ENCODE peak calls at places on chromosomes 16 and 17, in eight cellular contexts. K is activated CD4-positive, CD25-positive, alpha-beta regulatory T cell; L is HT-29; E is upper lobe of right lung; O is ELF-1; U is KBM-7; P is heart left ventricle; T is left cardiac atrium. B is an unnamed sample.

GRCh38 chr17:56699186-56699895 is 105.8 kb downstream of the NOG start:
- DNase-seq in U (no peak), T (peak), O (peak), P (no peak), L (peak), E (peak), K (no peak), B (peak)

GRCh38 chr16:49739381-49739780 is 116.5 kb downstream of the ZNF423 start:
- DNase-seq in O (peak), T (no peak), L (peak), E (no peak), P (no peak), U (no peak), K (no peak), B (no peak)

GRCh38 chr17:80826955-80827645 is 164.5 kb upstream of the CHMP6 start:
- DNase-seq in T (peak), K (no peak), U (no peak), P (no peak), O (peak), L (peak), E (peak), B (peak)

GRCh38 chr17:21493993-21494392 is 117.8 kb downstream of the KCNJ12 start:
- DNase-seq in K (no peak), U (no peak), O (no peak), E (no peak), T (no peak), L (no peak), P (no peak), B (no peak)

GRCh38 chr17:74851612-74852236 is 8.0 kb downstream of the GRIN2C start:
- DNase-seq in P (no peak), K (no peak), E (no peak), U (no peak), L (no peak), T (no peak), O (no peak), B (no peak)

GRCh38 chr16:70270176-70270575 is 18.4 kb upstream of the EXOSC6 start:
- DNase-seq in L (no peak), O (no peak), T (no peak), P (no peak), U (no peak), K (no peak), E (no peak), B (no peak)

GRCh38 chr17:80528521-80528920 is 16.1 kb upstream of the RPTOR start:
- DNase-seq in K (no peak), O (no peak), L (no peak), T (no peak), P (no peak), E (no peak), U (no peak), B (no peak)

GRCh38 chr17:45431531-45432404 is 902 bp downstream of the ARHGAP27 start:
- DNase-seq in T (peak), L (peak), P (peak), O (peak), U (peak), E (peak), K (peak), B (no peak)

GRCh38 chr16:87353613-87354012 is 30.0 kb downstream of the FBXO31 start:
- DNase-seq in T (no peak), K (no peak), E (no peak), P (no peak), L (no peak), U (no peak), O (no peak), B (no peak)